ENCODE peak calls at places on chromosomes 1 and 21, in five cellular contexts. B, P, D, F and W are unnamed samples.

GRCh38 chr1:78490861-78491310 is at the start of gene PTGFR:
- DNase-seq in B (peak), P (peak), D (peak), F (no peak), W (peak)

GRCh38 chr1:207049974-207050391 is 1.0 kb downstream of the YOD1 start:
- DNase-seq in B (peak), P (peak), D (no peak), F (no peak), W (peak)

GRCh38 chr1:54583868-54584267 is 35.8 kb downstream of the ACOT11 start:
- DNase-seq in B (no peak), P (no peak), D (no peak), F (no peak), W (no peak)

GRCh38 chr1:26542781-26543443 is 13.4 kb downstream of the RPS6KA1 start:
- DNase-seq in B (no peak), P (no peak), D (no peak), F (no peak), W (no peak)

GRCh38 chr1:152190589-152190988 is 31.6 kb upstream of the RPTN start:
- DNase-seq in B (peak), P (no peak), D (no peak), F (no peak), W (no peak)

GRCh38 chr1:89896105-89896942 is 75.5 kb downstream of the LRRC8D start:
- DNase-seq in B (no peak), P (no peak), D (no peak), F (no peak), W (no peak)

GRCh38 chr1:32255072-32256071 is 4.3 kb downstream of the LCK start:
- DNase-seq in B (no peak), P (no peak), D (no peak), F (no peak), W (no peak)

GRCh38 chr1:78420688-78421087 is 70.1 kb upstream of the PTGFR start:
- DNase-seq in B (no peak), P (no peak), D (no peak), F (no peak), W (no peak)

GRCh38 chr1:85623061-85623471 is 42.5 kb downstream of the CCN1 start:
- DNase-seq in B (peak), P (no peak), D (no peak), F (no peak), W (peak)

GRCh38 chr1:113199718-113200455 is 126.9 kb downstream of the LRIG2 start:
- DNase-seq in B (no peak), P (no peak), D (peak), F (peak), W (no peak)

GRCh38 chr1:110380667-110381283 is 10.1 kb downstream of the SLC16A4 start:
- DNase-seq in B (peak), P (no peak), D (no peak), F (no peak), W (peak)

GRCh38 chr1:223084466-223084865 is 58.6 kb downstream of the TLR5 start:
- DNase-seq in B (no peak), P (no peak), D (no peak), F (no peak), W (no peak)

GRCh38 chr1:228837817-228838716 is 102.8 kb downstream of the RHOU start:
- DNase-seq in B (peak), P (peak), D (no peak), F (no peak), W (peak)

GRCh38 chr21:45455321-45456013 is 50.5 kb downstream of the COL18A1 start:
- DNase-seq in B (peak), P (no peak), D (no peak), F (no peak), W (no peak)

GRCh38 chr1:153364766-153365678 is 7.4 kb downstream of the S100A9 start:
- DNase-seq in B (no peak), P (no peak), D (peak), F (no peak), W (no peak)

GRCh38 chr1:174534789-174535188 is 87.0 kb downstream of the GPR52 start:
- DNase-seq in B (peak), P (no peak), D (no peak), F (no peak), W (no peak)

GRCh38 chr1:68293122-68293521 is 60.8 kb upstream of the WLS start:
- DNase-seq in B (no peak), P (no peak), D (peak), F (no peak), W (no peak)

GRCh38 chr1:116772648-116773045 is 18.4 kb downstream of the CD2 start:
- DNase-seq in B (no peak), P (no peak), D (no peak), F (no peak), W (peak)

GRCh38 chr21:25934771-25935224 is 200.0 kb downstream of the GABPA start:
- DNase-seq in B (peak), P (no peak), D (no peak), F (no peak), W (peak)

GRCh38 chr1:186286615-186287317 is 88.3 kb downstream of the TPR start:
- DNase-seq in B (peak), P (no peak), D (no peak), F (no peak), W (no peak)

GRCh38 chr1:38059632-38060286 is 13.2 kb upstream of the POU3F1 start:
- DNase-seq in B (no peak), P (no peak), D (no peak), F (no peak), W (no peak)

GRCh38 chr1:35505911-35506798 is 51.0 kb downstream of the KIAA0319L start:
- DNase-seq in B (peak), P (no peak), D (no peak), F (no peak), W (peak)

GRCh38 chr21:33168886-33169285 is 60.9 kb upstream of the IFNAR2 start:
- DNase-seq in B (no peak), P (no peak), D (no peak), F (no peak), W (no peak)

GRCh38 chr21:33169360-33169759 is 60.4 kb upstream of the IFNAR2 start:
- DNase-seq in B (no peak), P (no peak), D (no peak), F (no peak), W (no peak)

GRCh38 chr21:33171584-33172169 is 58.1 kb upstream of the IFNAR2 start:
- DNase-seq in B (no peak), P (no peak), D (no peak), F (no peak), W (no peak)

GRCh38 chr21:33174756-33175155 is 55.0 kb upstream of the IFNAR2 start:
- DNase-seq in B (no peak), P (no peak), D (no peak), F (no peak), W (no peak)
- H2BK120ac ChIP-seq in B (no peak), P (no peak), D (no peak), F (no peak), W (no peak)

DNA sequence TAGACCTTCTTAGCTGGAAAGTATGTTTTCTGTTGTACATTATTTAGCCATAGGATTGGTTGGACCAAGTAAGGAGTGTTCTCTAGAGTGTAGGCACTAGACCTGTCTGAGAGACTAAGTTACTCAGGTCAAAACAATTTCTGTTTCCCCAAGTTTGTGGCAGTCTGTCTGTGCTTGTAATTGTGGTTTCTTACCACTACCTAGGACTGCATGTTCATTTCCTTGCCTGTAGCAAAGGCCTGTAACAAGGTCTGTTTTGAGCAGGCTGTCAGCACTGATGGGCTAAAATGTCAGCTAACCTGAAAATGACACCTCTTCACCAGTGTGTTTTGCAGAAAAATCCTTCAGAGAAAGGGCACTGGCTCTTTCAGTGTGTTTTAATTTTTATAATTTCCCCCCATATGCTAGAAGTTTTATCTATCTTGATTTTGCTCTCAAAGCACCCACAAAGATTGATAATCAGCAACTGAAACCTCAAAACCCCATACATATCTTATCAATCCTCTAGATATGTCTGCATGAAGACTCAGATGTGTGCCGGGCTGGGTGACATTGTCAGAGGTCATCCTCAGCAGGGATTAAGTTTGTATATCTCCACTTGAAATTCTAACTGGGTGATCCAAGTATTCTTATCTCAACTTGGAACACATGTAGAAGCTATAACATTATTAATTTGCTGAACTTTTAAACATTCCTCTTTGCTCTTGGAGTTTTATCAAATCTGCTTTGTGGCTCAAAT is 50.7 kb upstream of the ST6GALNAC3 start:
- DNase-seq in B (peak), P (no peak), D (no peak), F (no peak), W (peak)
- H2AK5ac ChIP-seq in B (no peak), P (no peak), D (no peak), F (no peak), W (no peak)

GRCh38 chr1:150629115-150629928 is at the start of gene ENSA:
- DNase-seq in B (peak), P (peak), D (peak), F (peak), W (peak)
- H2BK120ac ChIP-seq in B (peak), P (no peak), D (no peak), F (no peak), W (peak)

DNA sequence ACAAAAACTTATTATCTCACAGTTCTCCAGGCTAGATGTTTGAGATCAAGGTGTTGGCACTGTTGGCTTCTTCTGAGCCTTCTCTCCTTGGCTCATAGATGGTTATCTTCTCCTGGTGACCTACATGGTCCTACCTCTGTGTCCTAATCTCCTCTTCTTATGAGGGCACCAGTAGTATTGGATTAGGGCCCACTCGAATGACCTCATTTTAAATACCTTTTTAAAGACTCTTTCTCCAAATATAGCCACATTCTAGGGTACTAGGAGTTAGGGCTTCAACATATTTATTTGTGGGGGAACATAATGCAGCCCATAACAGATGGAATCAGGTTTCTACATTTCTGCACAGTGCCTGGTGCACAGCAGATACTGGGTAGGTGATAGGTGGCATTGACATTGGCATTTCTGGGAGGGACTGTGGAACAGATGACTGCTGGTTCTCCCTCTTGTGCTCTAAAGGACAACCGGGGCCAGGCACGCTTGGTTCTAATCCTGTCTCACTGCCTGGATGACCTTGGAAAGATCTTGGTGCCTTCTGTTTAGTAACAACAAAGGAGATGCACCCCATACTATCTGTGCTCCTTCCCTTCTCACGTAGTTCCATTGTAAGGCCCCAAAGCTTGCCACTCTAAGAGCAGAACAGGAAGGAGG is 140.3 kb downstream of the PLPP3 start:
- DNase-seq in B (no peak), P (no peak), D (no peak), F (no peak), W (no peak)
- H2AK5ac ChIP-seq in B (no peak), P (no peak), D (no peak), F (peak), W (no peak)

DNA sequence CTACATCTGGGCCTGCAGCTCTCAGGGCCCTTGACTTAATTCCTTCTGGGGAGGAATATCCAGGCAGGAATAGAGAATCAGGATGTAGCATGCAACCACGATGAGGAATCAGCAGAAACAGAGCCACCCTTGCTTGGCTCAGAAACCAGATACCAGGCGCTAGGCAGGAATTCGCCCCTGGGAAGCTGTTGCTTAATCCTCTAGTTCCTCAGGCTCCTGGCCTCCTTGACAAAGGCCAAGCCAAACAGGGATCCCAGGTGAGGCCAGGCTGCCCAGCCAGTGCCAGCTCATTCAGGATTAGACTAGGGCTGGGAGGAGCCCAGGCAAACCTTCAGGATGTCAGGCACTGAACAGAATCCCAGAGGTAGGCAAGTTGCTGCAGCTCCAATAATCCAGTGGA is 48.2 kb upstream of the IRF2BP2 start:
- DNase-seq in B (peak), P (no peak), D (no peak), F (no peak), W (peak)
- H2BK120ac ChIP-seq in B (peak), P (no peak), D (no peak), F (no peak), W (no peak)

DNA sequence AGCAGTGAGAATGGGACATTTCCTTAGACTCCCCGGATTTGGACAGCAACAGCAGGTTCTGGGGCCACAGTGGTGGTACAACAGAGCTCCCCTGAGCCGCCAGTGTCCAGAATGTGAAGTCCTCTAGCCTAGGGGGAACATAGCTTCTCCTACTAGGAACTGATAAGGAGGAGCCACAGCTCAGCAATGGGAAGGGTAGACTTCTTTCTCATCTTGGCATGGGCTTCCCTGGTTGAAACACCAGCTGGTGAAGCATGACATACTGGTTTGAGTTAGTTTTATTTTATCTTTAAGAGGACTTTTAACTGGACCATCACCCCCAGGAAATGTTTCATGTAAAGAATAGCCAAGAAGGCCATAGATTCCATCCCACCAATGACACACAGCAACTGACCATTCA is 68.4 kb downstream of the KCNJ15 start:
- DNase-seq in B (no peak), P (no peak), D (no peak), F (no peak), W (no peak)
- H2AK5ac ChIP-seq in B (peak), P (no peak), D (no peak), F (no peak), W (peak)

GRCh38 chr1:178267646-178268094 is 173.8 kb downstream of the RASAL2 start:
- DNase-seq in B (peak), P (no peak), D (peak), F (peak), W (no peak)
- H2BK120ac ChIP-seq in B (peak), P (no peak), D (no peak), F (peak), W (no peak)

DNA sequence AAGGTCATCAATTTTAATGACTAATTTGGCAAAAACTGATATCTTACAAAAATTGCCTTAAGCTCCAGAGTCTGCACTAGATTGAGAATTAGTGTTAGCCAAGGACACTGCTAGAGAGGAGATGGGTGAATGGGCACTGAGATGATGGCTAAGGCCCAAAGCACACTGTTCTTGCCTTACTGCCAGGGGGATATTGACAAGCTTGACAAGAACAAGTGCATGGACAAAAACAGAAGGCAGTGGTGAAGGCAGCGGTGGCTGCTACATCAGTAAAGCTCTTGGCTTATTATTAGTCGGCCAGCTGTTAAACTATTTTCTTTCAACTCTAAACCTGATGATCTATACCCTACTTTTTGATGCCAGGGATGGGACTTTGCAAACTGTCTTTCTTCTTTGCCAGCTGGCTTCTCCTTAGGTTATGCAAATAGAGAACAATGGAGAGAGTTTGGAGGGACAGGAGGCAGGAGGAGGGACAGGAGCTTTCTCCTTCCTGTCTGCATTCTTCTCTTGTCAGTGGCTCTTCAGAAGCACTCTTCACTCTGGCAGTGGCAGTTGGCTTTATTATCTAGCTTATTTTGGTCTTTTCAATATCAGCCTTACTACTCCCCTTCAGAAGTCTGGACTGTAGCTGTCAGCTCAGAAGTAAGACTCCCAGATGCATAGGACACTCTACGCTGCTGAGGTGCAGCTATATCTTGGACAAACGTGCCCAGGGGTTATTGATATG is 853.5 kb upstream of the TMPRSS15 start:
- DNase-seq in B (no peak), P (no peak), D (no peak), F (no peak), W (no peak)
- H2AK5ac ChIP-seq in B (no peak), P (no peak), D (no peak), F (no peak), W (no peak)